ENCODE peak calls at places on chromosomes 2 and 18, in ten cellular contexts. M is stomach, W is upper lobe of right lung, E is heart right ventricle, L is body of pancreas, U is tibial artery, Y is SK-N-SH, G is heart left ventricle, K is cardiac muscle cell, R is transverse colon. N is an unnamed sample.

GRCh38 chr2:122263746-122264145 is 508.3 kb downstream of the TSN start:
- DNase-seq in M (no peak), W (no peak), E (no peak), L (no peak), U (no peak), Y (no peak), G (no peak), K (no peak), R (no peak), N (no peak)

GRCh38 chr18:50286391-50287027 is 983 bp downstream of the CXXC1 start:
- DNase-seq in M (no peak), W (peak; percentile 64), E (peak; percentile 36), L (no peak), U (no peak), Y (peak; percentile 73), G (no peak), K (no peak), R (peak; percentile 64), N (peak; percentile 68)

GRCh38 chr2:56013475-56013874 is 89.9 kb upstream of the EFEMP1 start:
- DNase-seq in M (no peak), W (no peak), E (no peak), L (no peak), U (no peak), Y (no peak), G (no peak), K (no peak), R (no peak), N (no peak)

GRCh38 chr2:235447210-235447609 is 46.6 kb upstream of the AGAP1 start:
- DNase-seq in M (no peak), W (no peak), E (no peak), L (no peak), U (no peak), Y (no peak), G (no peak), K (no peak), R (no peak), N (no peak)

GRCh38 chr18:8153887-8154583 is 455.2 kb upstream of the RAB12 start:
- DNase-seq in M (no peak), W (no peak), E (no peak), L (no peak), U (no peak), Y (no peak), G (no peak), K (peak; percentile 78), R (no peak), N (no peak)

GRCh38 chr2:58271826-58272225 is 30.7 kb upstream of the FANCL start:
- DNase-seq in M (no peak), W (no peak), E (no peak), L (no peak), U (no peak), Y (no peak), G (no peak), K (no peak), R (no peak), N (no peak)

GRCh38 chr18:12377556-12378553 is 828 bp upstream of the AFG3L2 start:
- DNase-seq in M (no peak), W (no peak), E (no peak), L (no peak), U (no peak), Y (no peak), G (no peak), K (no peak), R (no peak), N (peak; percentile 60)

GRCh38 chr2:169452080-169452479 is 27.2 kb upstream of the BBS5 start:
- DNase-seq in M (no peak), W (no peak), E (no peak), L (no peak), U (no peak), Y (peak; percentile 52), G (no peak), K (peak; percentile 52), R (no peak), N (no peak)

GRCh38 chr2:112880081-112880531 is 30.9 kb upstream of the IL37 start:
- DNase-seq in M (no peak), W (no peak), E (no peak), L (no peak), U (no peak), Y (no peak), G (no peak), K (no peak), R (no peak), N (no peak)

DNA sequence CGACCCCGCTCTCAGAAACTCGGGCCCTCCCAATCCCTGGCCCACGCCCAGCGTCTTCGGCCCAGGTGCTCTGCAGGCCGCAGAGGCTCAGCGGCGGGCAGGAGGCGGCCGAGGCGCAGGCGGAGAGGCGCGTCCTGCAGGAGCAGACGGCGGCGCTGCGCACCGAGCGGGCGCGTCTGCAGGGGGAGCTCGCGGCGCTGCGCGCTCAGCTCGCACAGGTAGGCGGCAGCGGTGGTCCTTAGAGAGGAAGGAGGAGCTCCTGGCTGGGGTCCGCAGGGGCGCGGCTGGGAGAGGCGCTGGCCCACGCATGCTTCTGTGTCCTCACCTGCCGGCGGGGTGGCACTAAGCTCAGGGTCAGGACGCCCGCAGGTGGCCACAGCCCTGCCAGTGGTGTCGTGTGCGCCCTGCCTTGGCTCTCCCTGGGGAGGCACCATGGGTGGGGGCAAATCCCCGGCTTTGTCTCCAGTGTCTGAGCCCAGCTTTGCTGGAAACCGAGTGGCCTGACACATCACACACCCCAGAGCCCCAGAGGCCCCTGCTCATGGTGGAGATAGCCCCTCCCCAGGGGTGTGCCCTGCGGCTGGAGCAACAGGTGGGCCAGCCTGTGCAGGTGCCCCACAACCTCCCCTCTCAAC is 14.9 kb upstream of the SNED1 start:
- DNase-seq in M (peak; percentile 50), W (peak; percentile 81), E (peak; percentile 37), L (peak; percentile 38), U (peak; percentile 20), Y (peak; percentile 76), G (peak; percentile 22), K (peak; percentile 79), R (peak; percentile 44), N (peak; percentile 93)
- TF ChIP-seq CTCF in M (no peak), W (peak; percentile 60), E (peak; percentile 56), L (peak; percentile 44), U (peak; percentile 27), Y (peak; percentile 35), G (peak; percentile 47), K (peak; percentile 62), R (peak; percentile 36), N (peak; percentile 90)

GRCh38 chr2:100632021-100632420 is 69.2 kb downstream of the PDCL3 start:
- DNase-seq in M (no peak), W (no peak), E (no peak), L (no peak), U (no peak), Y (no peak), G (no peak), K (no peak), R (no peak), N (no peak)

GRCh38 chr2:100628506-100628905 is 65.7 kb downstream of the PDCL3 start:
- DNase-seq in M (no peak), W (no peak), E (no peak), L (no peak), U (no peak), Y (no peak), G (no peak), K (no peak), R (no peak), N (no peak)

GRCh38 chr2:100627653-100628300 is 65.0 kb downstream of the PDCL3 start:
- DNase-seq in M (no peak), W (no peak), E (no peak), L (no peak), U (no peak), Y (no peak), G (no peak), K (no peak), R (no peak), N (no peak)

GRCh38 chr2:100630473-100630977 is 67.7 kb downstream of the PDCL3 start:
- DNase-seq in M (no peak), W (no peak), E (no peak), L (no peak), U (no peak), Y (no peak), G (no peak), K (no peak), R (no peak), N (no peak)

DNA sequence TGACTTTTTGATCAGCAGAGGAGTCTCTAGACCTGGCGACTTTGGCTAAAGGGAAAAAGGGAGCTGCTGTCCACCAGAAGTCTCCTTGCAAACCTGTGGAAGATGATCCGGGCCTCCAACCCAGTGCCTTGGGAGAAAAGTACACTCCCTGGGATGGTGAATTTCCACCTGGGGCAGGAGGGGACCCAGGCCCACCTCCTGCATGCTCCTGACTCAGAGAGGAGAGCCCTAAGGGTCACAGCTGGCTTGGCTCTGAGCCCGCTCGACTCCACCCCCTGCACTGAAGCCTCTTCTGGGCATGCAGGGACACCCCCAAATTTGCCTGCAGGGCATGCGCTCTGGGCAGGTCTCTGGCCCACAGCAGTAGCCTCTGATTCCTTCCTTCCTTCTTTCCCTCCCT is 66.5 kb downstream of the PDCL3 start:
- DNase-seq in M (no peak), W (no peak), E (no peak), L (no peak), U (no peak), Y (no peak), G (no peak), K (no peak), R (no peak), N (no peak)
- H3K27ac ChIP-seq in M (no peak overlapping the region), W (no peak overlapping the region), E (no peak overlapping the region), L (no peak overlapping the region), U (no peak overlapping the region), Y (no peak overlapping the region), G (no peak overlapping the region), K (no peak overlapping the region), R (no peak overlapping the region), N (no peak overlapping the region)

DNA sequence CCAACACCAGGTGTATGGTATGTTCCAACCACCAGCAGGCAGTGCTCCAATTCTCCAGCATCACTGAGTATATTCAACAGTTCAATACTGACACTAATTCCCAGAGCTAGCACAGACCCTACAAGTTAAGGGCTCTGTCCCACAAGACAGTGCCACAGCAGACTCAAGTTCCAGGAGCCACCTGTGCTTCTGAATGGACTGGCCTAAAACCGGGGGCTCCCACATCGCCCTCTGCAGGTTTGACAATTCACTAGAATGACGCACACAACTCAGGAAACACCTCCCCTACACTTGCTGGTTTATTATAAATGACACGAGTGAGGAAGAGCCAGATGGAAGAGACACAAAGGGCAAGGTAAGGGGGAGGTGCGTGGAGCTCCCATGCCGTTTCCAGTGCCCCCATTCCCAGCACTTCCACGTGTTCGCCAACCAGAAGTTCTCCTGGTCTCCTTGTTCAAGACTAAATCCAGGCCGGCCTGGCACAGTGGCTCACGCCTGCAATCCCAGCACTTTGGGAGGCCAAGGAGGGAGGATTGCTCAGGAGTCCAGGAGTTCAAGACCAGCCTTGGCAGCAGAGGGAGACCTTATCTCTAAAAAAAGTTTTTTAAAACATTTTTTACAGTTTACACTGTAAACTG is 12.2 kb upstream of the ATP6V1B1 start:
- DNase-seq in M (peak; percentile 9), W (no peak), E (no peak), L (no peak), U (no peak), Y (peak; percentile 33), G (no peak), K (no peak), R (no peak), N (peak; percentile 83)
- TF ChIP-seq CTCF in M (no peak), W (peak; percentile 5), E (no peak), L (no peak), U (no peak), Y (peak; percentile 40), G (no peak), K (peak; percentile 15), R (no peak), N (peak; percentile 76)

DNA sequence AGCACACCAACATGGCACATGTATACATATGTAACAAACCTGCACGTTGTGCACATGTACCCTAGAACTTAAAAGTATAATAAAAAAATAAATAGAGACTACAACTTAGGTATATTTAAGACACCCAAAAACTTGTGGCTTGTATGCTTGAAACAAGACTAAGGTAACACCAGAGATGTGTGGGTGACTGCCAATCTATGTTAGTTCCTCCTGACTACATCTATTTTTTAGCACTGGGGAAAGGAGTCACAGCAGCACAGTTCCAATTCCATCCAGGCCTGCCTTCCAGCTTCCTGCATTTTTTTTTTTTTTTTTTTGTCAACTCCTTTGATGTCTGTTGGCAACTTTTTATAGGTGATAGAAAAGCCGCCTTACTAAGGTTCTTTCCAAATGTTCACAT is 18.2 kb downstream of the C2orf69 start:
- DNase-seq in M (no peak), W (no peak), E (no peak), L (no peak), U (no peak), Y (no peak), G (no peak), K (no peak), R (no peak), N (no peak)
- H3K27ac ChIP-seq in M (no peak overlapping the region), W (no peak overlapping the region), E (no peak overlapping the region), L (no peak overlapping the region), U (no peak overlapping the region), Y (no peak overlapping the region), G (no peak overlapping the region), K (no peak overlapping the region), R (no peak overlapping the region), N (no peak overlapping the region)